ENCODE peak calls at places on chromosomes 5 and 9, in four cellular contexts. C, A, R and S are unnamed samples.

GRCh38 chr5:17132444-17133083 is 84.9 kb upstream of the BASP1 start:
- DNase-seq in C (no peak), A (no peak), R (no peak), S (no peak)

GRCh38 chr9:106203832-106204516 is 509.6 kb downstream of the TMEM38B start:
- DNase-seq in C (no peak), A (no peak), R (no peak), S (no peak)

GRCh38 chr5:96324708-96325107 is 108.3 kb downstream of the PCSK1 start:
- DNase-seq in C (no peak), A (no peak), R (no peak), S (no peak)

GRCh38 chr9:134643306-134643705 is 1.7 kb downstream of the COL5A1 start:
- DNase-seq in C (no peak), A (no peak), R (no peak), S (no peak)

GRCh38 chr5:74641014-74641777 is 668 bp upstream of the ENC1 start:
- DNase-seq in C (peak; percentile 96), A (peak; percentile 89), R (peak; percentile 50), S (peak; percentile 87)

GRCh38 chr5:54689411-54690251 is 172.1 kb downstream of the SNX18 start:
- DNase-seq in C (no peak), A (no peak), R (no peak), S (no peak)

GRCh38 chr5:170169996-170170395 is 62.8 kb upstream of the C5orf58 start:
- DNase-seq in C (no peak), A (no peak), R (no peak), S (no peak)

GRCh38 chr9:133129001-133129799 is 8.2 kb upstream of the RALGDS start:
- DNase-seq in C (peak; percentile 82), A (no peak), R (no peak), S (no peak)

GRCh38 chr5:116626272-116626723 is 51.7 kb upstream of the SEMA6A start:
- DNase-seq in C (no peak), A (peak; percentile 73), R (no peak), S (peak; percentile 88)